ENCODE peak calls at places on chromosomes 1 and 21, in ten cellular contexts. One of them, this sample, is unnamed.

GRCh38 chr1:43774359-43774758 is 67.0 kb downstream of the ST3GAL3 start:
- DNase-seq in NCI-H2029: no peak
- DNase-seq in stimulated activated naive B cell treated with anti-CD40 and anti-IgM and Interleukin-4, amounts not matched to agents 10 μg/mL and 1 μg/mL and 100 μg/mL, for 72 hours: no peak
- DNase-seq in dermis blood vessel endothelial cell: no peak
- DNase-seq in activated CD4-positive, alpha-beta T cell treated with anti-CD3 and anti-CD28 coated beads, Interleukin-2, amount 50 U/mL, for 4 hours: no peak
- DNase-seq in omental fat pad: no peak
- DNase-seq in stromal cell of bone marrow: peak; percentile 43
- DNase-seq in substantia nigra: no peak
- DNase-seq in cardiac muscle cell: peak; percentile 78
- DNase-seq in GM18507: no peak
- DNase-seq in this sample: no peak

GRCh38 chr1:165632491-165632890 is 1.5 kb downstream of the MGST3 start:
- DNase-seq in dermis blood vessel endothelial cell: no peak
- DNase-seq in cardiac muscle cell: no peak
- DNase-seq in NCI-H2029: no peak
- DNase-seq in substantia nigra: no peak
- DNase-seq in activated CD4-positive, alpha-beta T cell treated with anti-CD3 and anti-CD28 coated beads, Interleukin-2, amount 50 U/mL, for 4 hours: no peak
- DNase-seq in stimulated activated naive B cell treated with anti-CD40 and anti-IgM and Interleukin-4, amounts not matched to agents 10 μg/mL and 1 μg/mL and 100 μg/mL, for 72 hours: no peak
- DNase-seq in GM18507: no peak
- DNase-seq in omental fat pad: no peak
- DNase-seq in stromal cell of bone marrow: no peak
- DNase-seq in this sample: no peak

GRCh38 chr1:28450561-28450960 is 55.3 kb upstream of the RCC1 start:
- DNase-seq in stromal cell of bone marrow: no peak
- DNase-seq in NCI-H2029: no peak
- DNase-seq in stimulated activated naive B cell treated with anti-CD40 and anti-IgM and Interleukin-4, amounts not matched to agents 10 μg/mL and 1 μg/mL and 100 μg/mL, for 72 hours: no peak
- DNase-seq in GM18507: no peak
- DNase-seq in substantia nigra: no peak
- DNase-seq in cardiac muscle cell: no peak
- DNase-seq in activated CD4-positive, alpha-beta T cell treated with anti-CD3 and anti-CD28 coated beads, Interleukin-2, amount 50 U/mL, for 4 hours: no peak
- DNase-seq in dermis blood vessel endothelial cell: no peak
- DNase-seq in omental fat pad: no peak
- DNase-seq in this sample: no peak

GRCh38 chr21:45420623-45421041 is 15.7 kb downstream of the COL18A1 start:
- DNase-seq in stimulated activated naive B cell treated with anti-CD40 and anti-IgM and Interleukin-4, amounts not matched to agents 10 μg/mL and 1 μg/mL and 100 μg/mL, for 72 hours: no peak
- DNase-seq in substantia nigra: no peak
- DNase-seq in omental fat pad: no peak
- DNase-seq in stromal cell of bone marrow: no peak
- DNase-seq in activated CD4-positive, alpha-beta T cell treated with anti-CD3 and anti-CD28 coated beads, Interleukin-2, amount 50 U/mL, for 4 hours: no peak
- DNase-seq in dermis blood vessel endothelial cell: no peak
- DNase-seq in NCI-H2029: no peak
- DNase-seq in cardiac muscle cell: no peak
- DNase-seq in GM18507: no peak
- DNase-seq in this sample: no peak

GRCh38 chr1:168613038-168613451 is 36.6 kb downstream of the XCL1 start:
- DNase-seq in stimulated activated naive B cell treated with anti-CD40 and anti-IgM and Interleukin-4, amounts not matched to agents 10 μg/mL and 1 μg/mL and 100 μg/mL, for 72 hours: no peak
- DNase-seq in GM18507: no peak
- DNase-seq in NCI-H2029: no peak
- DNase-seq in cardiac muscle cell: no peak
- DNase-seq in omental fat pad: no peak
- DNase-seq in activated CD4-positive, alpha-beta T cell treated with anti-CD3 and anti-CD28 coated beads, Interleukin-2, amount 50 U/mL, for 4 hours: no peak
- DNase-seq in substantia nigra: no peak
- DNase-seq in stromal cell of bone marrow: no peak
- DNase-seq in dermis blood vessel endothelial cell: no peak
- DNase-seq in this sample: no peak

GRCh38 chr1:84377480-84378095 is 20.7 kb upstream of the DNASE2B start:
- DNase-seq in NCI-H2029: no peak
- DNase-seq in activated CD4-positive, alpha-beta T cell treated with anti-CD3 and anti-CD28 coated beads, Interleukin-2, amount 50 U/mL, for 4 hours: no peak
- DNase-seq in stimulated activated naive B cell treated with anti-CD40 and anti-IgM and Interleukin-4, amounts not matched to agents 10 μg/mL and 1 μg/mL and 100 μg/mL, for 72 hours: no peak
- DNase-seq in substantia nigra: no peak
- DNase-seq in omental fat pad: peak; percentile 29
- DNase-seq in cardiac muscle cell: peak; percentile 82
- DNase-seq in GM18507: no peak
- DNase-seq in stromal cell of bone marrow: peak; percentile 79
- DNase-seq in dermis blood vessel endothelial cell: peak; percentile 49
- DNase-seq in this sample: no peak

GRCh38 chr1:35047188-35047858 is 15.6 kb upstream of the ZMYM6 start:
- DNase-seq in substantia nigra: no peak
- DNase-seq in NCI-H2029: no peak
- DNase-seq in stromal cell of bone marrow: peak; percentile 95
- DNase-seq in activated CD4-positive, alpha-beta T cell treated with anti-CD3 and anti-CD28 coated beads, Interleukin-2, amount 50 U/mL, for 4 hours: no peak
- DNase-seq in cardiac muscle cell: peak; percentile 97
- DNase-seq in omental fat pad: no peak
- DNase-seq in dermis blood vessel endothelial cell: peak; percentile 80
- DNase-seq in GM18507: no peak
- DNase-seq in stimulated activated naive B cell treated with anti-CD40 and anti-IgM and Interleukin-4, amounts not matched to agents 10 μg/mL and 1 μg/mL and 100 μg/mL, for 72 hours: no peak
- DNase-seq in this sample: no peak

GRCh38 chr21:36212513-36212780 is 55.8 kb downstream of the DOP1B start:
- DNase-seq in activated CD4-positive, alpha-beta T cell treated with anti-CD3 and anti-CD28 coated beads, Interleukin-2, amount 50 U/mL, for 4 hours: no peak
- DNase-seq in NCI-H2029: no peak
- DNase-seq in stromal cell of bone marrow: no peak
- DNase-seq in omental fat pad: no peak
- DNase-seq in substantia nigra: no peak
- DNase-seq in GM18507: no peak
- DNase-seq in cardiac muscle cell: peak; percentile 8
- DNase-seq in stimulated activated naive B cell treated with anti-CD40 and anti-IgM and Interleukin-4, amounts not matched to agents 10 μg/mL and 1 μg/mL and 100 μg/mL, for 72 hours: no peak
- DNase-seq in dermis blood vessel endothelial cell: no peak
- DNase-seq in this sample: no peak

GRCh38 chr1:7207875-7208646 is 422.8 kb downstream of the CAMTA1 start:
- DNase-seq in substantia nigra: no peak
- DNase-seq in dermis blood vessel endothelial cell: peak; percentile 71
- DNase-seq in activated CD4-positive, alpha-beta T cell treated with anti-CD3 and anti-CD28 coated beads, Interleukin-2, amount 50 U/mL, for 4 hours: no peak
- DNase-seq in NCI-H2029: peak; percentile 46
- DNase-seq in stromal cell of bone marrow: peak; percentile 26
- DNase-seq in GM18507: no peak
- DNase-seq in cardiac muscle cell: peak; percentile 73
- DNase-seq in stimulated activated naive B cell treated with anti-CD40 and anti-IgM and Interleukin-4, amounts not matched to agents 10 μg/mL and 1 μg/mL and 100 μg/mL, for 72 hours: no peak
- DNase-seq in omental fat pad: no peak
- DNase-seq in this sample: peak; percentile 48

GRCh38 chr1:17893891-17894631 is 138.9 kb downstream of the ACTL8 start:
- DNase-seq in stimulated activated naive B cell treated with anti-CD40 and anti-IgM and Interleukin-4, amounts not matched to agents 10 μg/mL and 1 μg/mL and 100 μg/mL, for 72 hours: no peak
- DNase-seq in omental fat pad: no peak
- DNase-seq in GM18507: no peak
- DNase-seq in dermis blood vessel endothelial cell: no peak
- DNase-seq in substantia nigra: no peak
- DNase-seq in NCI-H2029: no peak
- DNase-seq in cardiac muscle cell: no peak
- DNase-seq in stromal cell of bone marrow: no peak
- DNase-seq in activated CD4-positive, alpha-beta T cell treated with anti-CD3 and anti-CD28 coated beads, Interleukin-2, amount 50 U/mL, for 4 hours: no peak
- DNase-seq in this sample: no peak

GRCh38 chr1:32255072-32256071 is 4.3 kb downstream of the LCK start:
- DNase-seq in cardiac muscle cell: no peak
- DNase-seq in dermis blood vessel endothelial cell: no peak
- DNase-seq in omental fat pad: no peak
- DNase-seq in GM18507: no peak
- DNase-seq in substantia nigra: no peak
- DNase-seq in stimulated activated naive B cell treated with anti-CD40 and anti-IgM and Interleukin-4, amounts not matched to agents 10 μg/mL and 1 μg/mL and 100 μg/mL, for 72 hours: no peak
- DNase-seq in activated CD4-positive, alpha-beta T cell treated with anti-CD3 and anti-CD28 coated beads, Interleukin-2, amount 50 U/mL, for 4 hours: no peak
- DNase-seq in NCI-H2029: no peak
- DNase-seq in stromal cell of bone marrow: no peak
- DNase-seq in this sample: no peak

GRCh38 chr1:204076891-204077290 is 4.0 kb downstream of the SOX13 start:
- DNase-seq in omental fat pad: no peak
- DNase-seq in GM18507: no peak
- DNase-seq in NCI-H2029: no peak
- DNase-seq in stimulated activated naive B cell treated with anti-CD40 and anti-IgM and Interleukin-4, amounts not matched to agents 10 μg/mL and 1 μg/mL and 100 μg/mL, for 72 hours: no peak
- DNase-seq in activated CD4-positive, alpha-beta T cell treated with anti-CD3 and anti-CD28 coated beads, Interleukin-2, amount 50 U/mL, for 4 hours: no peak
- DNase-seq in dermis blood vessel endothelial cell: no peak
- DNase-seq in stromal cell of bone marrow: no peak
- DNase-seq in substantia nigra: no peak
- DNase-seq in cardiac muscle cell: no peak
- DNase-seq in this sample: no peak

GRCh38 chr1:203089651-203090045 is 3.8 kb upstream of the MYOG start:
- DNase-seq in activated CD4-positive, alpha-beta T cell treated with anti-CD3 and anti-CD28 coated beads, Interleukin-2, amount 50 U/mL, for 4 hours: no peak
- DNase-seq in substantia nigra: no peak
- DNase-seq in omental fat pad: no peak
- DNase-seq in stimulated activated naive B cell treated with anti-CD40 and anti-IgM and Interleukin-4, amounts not matched to agents 10 μg/mL and 1 μg/mL and 100 μg/mL, for 72 hours: no peak
- DNase-seq in GM18507: no peak
- DNase-seq in dermis blood vessel endothelial cell: no peak
- DNase-seq in cardiac muscle cell: no peak
- DNase-seq in stromal cell of bone marrow: no peak
- DNase-seq in NCI-H2029: no peak
- DNase-seq in this sample: no peak

GRCh38 chr1:228920791-228921190 is 185.5 kb downstream of the RHOU start:
- DNase-seq in dermis blood vessel endothelial cell: no peak
- DNase-seq in cardiac muscle cell: peak; percentile 72
- DNase-seq in stimulated activated naive B cell treated with anti-CD40 and anti-IgM and Interleukin-4, amounts not matched to agents 10 μg/mL and 1 μg/mL and 100 μg/mL, for 72 hours: no peak
- DNase-seq in NCI-H2029: no peak
- DNase-seq in GM18507: no peak
- DNase-seq in omental fat pad: no peak
- DNase-seq in substantia nigra: no peak
- DNase-seq in activated CD4-positive, alpha-beta T cell treated with anti-CD3 and anti-CD28 coated beads, Interleukin-2, amount 50 U/mL, for 4 hours: no peak
- DNase-seq in stromal cell of bone marrow: no peak
- DNase-seq in this sample: no peak

GRCh38 chr21:15293251-15293650 is 228.5 kb upstream of the NRIP1 start:
- DNase-seq in omental fat pad: no peak
- DNase-seq in NCI-H2029: no peak
- DNase-seq in GM18507: no peak
- DNase-seq in cardiac muscle cell: peak; percentile 96
- DNase-seq in activated CD4-positive, alpha-beta T cell treated with anti-CD3 and anti-CD28 coated beads, Interleukin-2, amount 50 U/mL, for 4 hours: no peak
- DNase-seq in stimulated activated naive B cell treated with anti-CD40 and anti-IgM and Interleukin-4, amounts not matched to agents 10 μg/mL and 1 μg/mL and 100 μg/mL, for 72 hours: no peak
- DNase-seq in stromal cell of bone marrow: peak; percentile 67
- DNase-seq in substantia nigra: no peak
- DNase-seq in dermis blood vessel endothelial cell: peak; percentile 5
- DNase-seq in this sample: peak; percentile 9

GRCh38 chr1:53971718-53972117 is 25.6 kb downstream of the LRRC42 start:
- DNase-seq in GM18507: no peak
- DNase-seq in stimulated activated naive B cell treated with anti-CD40 and anti-IgM and Interleukin-4, amounts not matched to agents 10 μg/mL and 1 μg/mL and 100 μg/mL, for 72 hours: no peak
- DNase-seq in omental fat pad: no peak
- DNase-seq in activated CD4-positive, alpha-beta T cell treated with anti-CD3 and anti-CD28 coated beads, Interleukin-2, amount 50 U/mL, for 4 hours: no peak
- DNase-seq in NCI-H2029: no peak
- DNase-seq in cardiac muscle cell: no peak
- DNase-seq in stromal cell of bone marrow: no peak
- DNase-seq in substantia nigra: no peak
- DNase-seq in dermis blood vessel endothelial cell: no peak
- DNase-seq in this sample: no peak

GRCh38 chr1:179867493-179868330 is 9.9 kb downstream of the TOR1AIP2 start:
- DNase-seq in NCI-H2029: no peak
- DNase-seq in omental fat pad: no peak
- DNase-seq in cardiac muscle cell: peak; percentile 71
- DNase-seq in stimulated activated naive B cell treated with anti-CD40 and anti-IgM and Interleukin-4, amounts not matched to agents 10 μg/mL and 1 μg/mL and 100 μg/mL, for 72 hours: peak; percentile 26
- DNase-seq in stromal cell of bone marrow: peak; percentile 27
- DNase-seq in substantia nigra: peak; percentile 2
- DNase-seq in dermis blood vessel endothelial cell: peak; percentile 75
- DNase-seq in activated CD4-positive, alpha-beta T cell treated with anti-CD3 and anti-CD28 coated beads, Interleukin-2, amount 50 U/mL, for 4 hours: peak; percentile 51
- DNase-seq in GM18507: no peak
- DNase-seq in this sample: no peak

GRCh38 chr1:241310451-241310850 is 46.6 kb downstream of the RGS7 start:
- DNase-seq in dermis blood vessel endothelial cell: peak; percentile 39
- DNase-seq in stimulated activated naive B cell treated with anti-CD40 and anti-IgM and Interleukin-4, amounts not matched to agents 10 μg/mL and 1 μg/mL and 100 μg/mL, for 72 hours: no peak
- DNase-seq in substantia nigra: no peak
- DNase-seq in stromal cell of bone marrow: peak; percentile 4
- DNase-seq in NCI-H2029: no peak
- DNase-seq in GM18507: no peak
- DNase-seq in cardiac muscle cell: no peak
- DNase-seq in activated CD4-positive, alpha-beta T cell treated with anti-CD3 and anti-CD28 coated beads, Interleukin-2, amount 50 U/mL, for 4 hours: no peak
- DNase-seq in omental fat pad: no peak
- DNase-seq in this sample: no peak

GRCh38 chr1:209546390-209547080 is 37.0 kb upstream of the CAMK1G start:
- DNase-seq in stimulated activated naive B cell treated with anti-CD40 and anti-IgM and Interleukin-4, amounts not matched to agents 10 μg/mL and 1 μg/mL and 100 μg/mL, for 72 hours: no peak
- DNase-seq in NCI-H2029: no peak
- DNase-seq in GM18507: no peak
- DNase-seq in stromal cell of bone marrow: no peak
- DNase-seq in activated CD4-positive, alpha-beta T cell treated with anti-CD3 and anti-CD28 coated beads, Interleukin-2, amount 50 U/mL, for 4 hours: no peak
- DNase-seq in dermis blood vessel endothelial cell: no peak
- DNase-seq in omental fat pad: no peak
- DNase-seq in cardiac muscle cell: no peak
- DNase-seq in substantia nigra: no peak
- DNase-seq in this sample: peak; percentile 13

GRCh38 chr1:26998319-26999300 is 5.1 kb downstream of the TRNP1 start:
- DNase-seq in NCI-H2029: no peak
- DNase-seq in cardiac muscle cell: peak; percentile 44
- DNase-seq in omental fat pad: no peak
- DNase-seq in GM18507: no peak
- DNase-seq in stimulated activated naive B cell treated with anti-CD40 and anti-IgM and Interleukin-4, amounts not matched to agents 10 μg/mL and 1 μg/mL and 100 μg/mL, for 72 hours: no peak
- DNase-seq in activated CD4-positive, alpha-beta T cell treated with anti-CD3 and anti-CD28 coated beads, Interleukin-2, amount 50 U/mL, for 4 hours: no peak
- DNase-seq in stromal cell of bone marrow: no peak
- DNase-seq in substantia nigra: no peak
- DNase-seq in dermis blood vessel endothelial cell: no peak
- DNase-seq in this sample: no peak

GRCh38 chr1:3750716-3751115 is 1.5 kb upstream of the CCDC27 start:
- DNase-seq in GM18507: no peak
- DNase-seq in omental fat pad: no peak
- DNase-seq in stromal cell of bone marrow: no peak
- DNase-seq in cardiac muscle cell: no peak
- DNase-seq in dermis blood vessel endothelial cell: no peak
- DNase-seq in substantia nigra: no peak
- DNase-seq in NCI-H2029: no peak
- DNase-seq in stimulated activated naive B cell treated with anti-CD40 and anti-IgM and Interleukin-4, amounts not matched to agents 10 μg/mL and 1 μg/mL and 100 μg/mL, for 72 hours: no peak
- DNase-seq in activated CD4-positive, alpha-beta T cell treated with anti-CD3 and anti-CD28 coated beads, Interleukin-2, amount 50 U/mL, for 4 hours: no peak
- DNase-seq in this sample: no peak

GRCh38 chr1:80594013-80594412 is 1206.7 kb upstream of the ADGRL2 start:
- DNase-seq in dermis blood vessel endothelial cell: no peak
- DNase-seq in cardiac muscle cell: no peak
- DNase-seq in stimulated activated naive B cell treated with anti-CD40 and anti-IgM and Interleukin-4, amounts not matched to agents 10 μg/mL and 1 μg/mL and 100 μg/mL, for 72 hours: no peak
- DNase-seq in substantia nigra: no peak
- DNase-seq in activated CD4-positive, alpha-beta T cell treated with anti-CD3 and anti-CD28 coated beads, Interleukin-2, amount 50 U/mL, for 4 hours: no peak
- DNase-seq in stromal cell of bone marrow: no peak
- DNase-seq in omental fat pad: no peak
- DNase-seq in NCI-H2029: no peak
- DNase-seq in GM18507: no peak
- DNase-seq in this sample: no peak

GRCh38 chr1:215119719-215120118 is 37.2 kb downstream of the KCNK2 start:
- DNase-seq in GM18507: no peak
- DNase-seq in activated CD4-positive, alpha-beta T cell treated with anti-CD3 and anti-CD28 coated beads, Interleukin-2, amount 50 U/mL, for 4 hours: no peak
- DNase-seq in cardiac muscle cell: peak; percentile 12
- DNase-seq in omental fat pad: no peak
- DNase-seq in dermis blood vessel endothelial cell: no peak
- DNase-seq in substantia nigra: no peak
- DNase-seq in stimulated activated naive B cell treated with anti-CD40 and anti-IgM and Interleukin-4, amounts not matched to agents 10 μg/mL and 1 μg/mL and 100 μg/mL, for 72 hours: no peak
- DNase-seq in stromal cell of bone marrow: peak; percentile 42
- DNase-seq in NCI-H2029: no peak
- DNase-seq in this sample: no peak

GRCh38 chr1:93779540-93780121 is 98.0 kb upstream of the BCAR3 start:
- DNase-seq in stromal cell of bone marrow: no peak
- DNase-seq in activated CD4-positive, alpha-beta T cell treated with anti-CD3 and anti-CD28 coated beads, Interleukin-2, amount 50 U/mL, for 4 hours: no peak
- DNase-seq in stimulated activated naive B cell treated with anti-CD40 and anti-IgM and Interleukin-4, amounts not matched to agents 10 μg/mL and 1 μg/mL and 100 μg/mL, for 72 hours: no peak
- DNase-seq in NCI-H2029: peak; percentile 60
- DNase-seq in omental fat pad: no peak
- DNase-seq in dermis blood vessel endothelial cell: peak; percentile 96
- DNase-seq in substantia nigra: no peak
- DNase-seq in cardiac muscle cell: peak; percentile 69
- DNase-seq in GM18507: no peak
- DNase-seq in this sample: no peak

GRCh38 chr1:89633745-89634625 is 1.1 kb downstream of the LRRC8C start:
- DNase-seq in activated CD4-positive, alpha-beta T cell treated with anti-CD3 and anti-CD28 coated beads, Interleukin-2, amount 50 U/mL, for 4 hours: peak; percentile 26
- DNase-seq in stimulated activated naive B cell treated with anti-CD40 and anti-IgM and Interleukin-4, amounts not matched to agents 10 μg/mL and 1 μg/mL and 100 μg/mL, for 72 hours: no peak
- DNase-seq in cardiac muscle cell: peak; percentile 61
- DNase-seq in dermis blood vessel endothelial cell: peak; percentile 50
- DNase-seq in NCI-H2029: peak; percentile 10
- DNase-seq in stromal cell of bone marrow: no peak
- DNase-seq in substantia nigra: no peak
- DNase-seq in GM18507: no peak
- DNase-seq in omental fat pad: no peak
- DNase-seq in this sample: peak; percentile 47

GRCh38 chr1:213387380-213388015 is 336.5 kb downstream of the RPS6KC1 start:
- DNase-seq in activated CD4-positive, alpha-beta T cell treated with anti-CD3 and anti-CD28 coated beads, Interleukin-2, amount 50 U/mL, for 4 hours: no peak
- DNase-seq in omental fat pad: no peak
- DNase-seq in stimulated activated naive B cell treated with anti-CD40 and anti-IgM and Interleukin-4, amounts not matched to agents 10 μg/mL and 1 μg/mL and 100 μg/mL, for 72 hours: no peak
- DNase-seq in stromal cell of bone marrow: no peak
- DNase-seq in substantia nigra: no peak
- DNase-seq in dermis blood vessel endothelial cell: no peak
- DNase-seq in NCI-H2029: no peak
- DNase-seq in GM18507: no peak
- DNase-seq in cardiac muscle cell: no peak
- DNase-seq in this sample: no peak

GRCh38 chr1:61397495-61397894 is 315.1 kb downstream of the NFIA start:
- DNase-seq in cardiac muscle cell: no peak
- DNase-seq in stimulated activated naive B cell treated with anti-CD40 and anti-IgM and Interleukin-4, amounts not matched to agents 10 μg/mL and 1 μg/mL and 100 μg/mL, for 72 hours: no peak
- DNase-seq in NCI-H2029: no peak
- DNase-seq in activated CD4-positive, alpha-beta T cell treated with anti-CD3 and anti-CD28 coated beads, Interleukin-2, amount 50 U/mL, for 4 hours: no peak
- DNase-seq in GM18507: no peak
- DNase-seq in dermis blood vessel endothelial cell: no peak
- DNase-seq in omental fat pad: no peak
- DNase-seq in substantia nigra: no peak
- DNase-seq in stromal cell of bone marrow: no peak
- DNase-seq in this sample: no peak

GRCh38 chr21:29217818-29218252 is 80.9 kb upstream of the BACH1 start:
- DNase-seq in dermis blood vessel endothelial cell: peak; percentile 84
- DNase-seq in stimulated activated naive B cell treated with anti-CD40 and anti-IgM and Interleukin-4, amounts not matched to agents 10 μg/mL and 1 μg/mL and 100 μg/mL, for 72 hours: no peak
- DNase-seq in omental fat pad: no peak
- DNase-seq in substantia nigra: no peak
- DNase-seq in NCI-H2029: peak; percentile 53
- DNase-seq in activated CD4-positive, alpha-beta T cell treated with anti-CD3 and anti-CD28 coated beads, Interleukin-2, amount 50 U/mL, for 4 hours: no peak
- DNase-seq in cardiac muscle cell: peak; percentile 95
- DNase-seq in stromal cell of bone marrow: peak; percentile 97
- DNase-seq in GM18507: no peak
- DNase-seq in this sample: no peak